ENCODE peak calls at places on chromosomes 16 and 17, in six cellular contexts. Z, W, C, S, B and G are unnamed samples.

GRCh38 chr16:81599034-81599744 is 154.6 kb downstream of the CMIP start:
- DNase-seq in S (no peak), B (no peak), W (no peak), C (no peak), Z (no peak), G (no peak)

GRCh38 chr16:3642397-3643094 is 11.9 kb upstream of the DNASE1 start:
- DNase-seq in B (no peak), C (no peak), Z (no peak), S (peak), W (no peak), G (no peak)

GRCh38 chr16:75506567-75506966 is 11.3 kb upstream of the CHST6 start:
- DNase-seq in B (no peak), S (peak), C (peak), Z (peak), W (peak), G (no peak)

GRCh38 chr17:28839221-28839620 is 3.4 kb downstream of the FAM222B start:
- DNase-seq in W (no peak), S (no peak), Z (no peak), B (no peak), C (no peak), G (no peak)

GRCh38 chr17:51673066-51673465 is 412.7 kb downstream of the UTP18 start:
- DNase-seq in B (no peak), Z (no peak), W (no peak), S (no peak), C (no peak), G (no peak)

GRCh38 chr17:63928966-63929695 is 3.0 kb downstream of the CD79B start:
- DNase-seq in S (no peak), W (no peak), B (no peak), C (no peak), Z (no peak), G (no peak)

GRCh38 chr16:87407511-87408112 is 15.5 kb downstream of the MAP1LC3B start:
- DNase-seq in B (no peak), C (peak), S (peak), Z (no peak), W (no peak), G (no peak)

GRCh38 chr17:31580331-31581021 is 189.0 kb downstream of the RAB11FIP4 start:
- DNase-seq in Z (no peak), C (no peak), S (peak), W (no peak), B (no peak), G (no peak)

GRCh38 chr17:76076100-76076764 is 1.7 kb downstream of the GALR2 start:
- DNase-seq in W (no peak), Z (no peak), C (no peak), B (no peak), S (no peak), G (no peak)

GRCh38 chr17:35214192-35214591 is 20.0 kb upstream of the SLC35G3 start:
- DNase-seq in W (no peak), C (no peak), B (no peak), Z (no peak), S (no peak), G (peak)

GRCh38 chr16:25257504-25257955 is at the start of gene ZKSCAN2:
- DNase-seq in W (peak), C (peak), B (peak), S (peak), Z (peak), G (peak)

GRCh38 chr17:61504697-61505096 is 52.5 kb downstream of the TBX4 start:
- DNase-seq in Z (no peak), W (peak), B (no peak), S (peak), C (no peak), G (no peak)